ENCODE peak calls at places on chromosomes 3 and 15, in six cellular contexts. One of them, this sample, is unnamed.

GRCh38 chr3:169246158-169246557 is 417.4 kb downstream of the MECOM start:
- DNase-seq in frontal cortex: no peak
- DNase-seq in COR-L47: no peak
- DNase-seq in GM10248: no peak
- DNase-seq in GM03348: no peak
- DNase-seq in HTR-8/SVneo: no peak
- DNase-seq in this sample: no peak

GRCh38 chr15:27872355-27872754 is 226.8 kb downstream of the OCA2 start:
- DNase-seq in COR-L47: no peak
- DNase-seq in GM03348: no peak
- DNase-seq in GM10248: no peak
- DNase-seq in frontal cortex: no peak
- DNase-seq in HTR-8/SVneo: no peak
- DNase-seq in this sample: no peak

GRCh38 chr3:162022931-162023330 is 526.3 kb downstream of the OTOL1 start:
- DNase-seq in COR-L47: peak; percentile 20
- DNase-seq in GM03348: no peak
- DNase-seq in HTR-8/SVneo: no peak
- DNase-seq in frontal cortex: no peak
- DNase-seq in GM10248: no peak
- DNase-seq in this sample: no peak

GRCh38 chr3:44318929-44319328 is 19.6 kb upstream of the TCAIM start:
- DNase-seq in frontal cortex: no peak
- DNase-seq in GM03348: no peak
- DNase-seq in COR-L47: no peak
- DNase-seq in GM10248: no peak
- DNase-seq in HTR-8/SVneo: no peak
- DNase-seq in this sample: no peak

GRCh38 chr15:59484399-59484798 is 46.4 kb downstream of the FAM81A start:
- DNase-seq in frontal cortex: no peak
- DNase-seq in COR-L47: no peak
- DNase-seq in HTR-8/SVneo: no peak
- DNase-seq in GM03348: no peak
- DNase-seq in GM10248: no peak
- DNase-seq in this sample: no peak

GRCh38 chr3:134485075-134485536 is 679 bp downstream of the ANAPC13 start:
- DNase-seq in HTR-8/SVneo: no peak
- DNase-seq in GM03348: peak; percentile 19
- DNase-seq in GM10248: no peak
- DNase-seq in frontal cortex: peak; percentile 32
- DNase-seq in COR-L47: peak; percentile 53
- DNase-seq in this sample: peak; percentile 39

GRCh38 chr3:133575121-133575520 is 1.6 kb downstream of the CDV3 start:
- DNase-seq in HTR-8/SVneo: no peak
- DNase-seq in COR-L47: no peak
- DNase-seq in frontal cortex: no peak
- DNase-seq in GM10248: no peak
- DNase-seq in GM03348: no peak
- DNase-seq in this sample: no peak

GRCh38 chr3:170602556-170602955 is 16.7 kb upstream of the SLC7A14 start:
- DNase-seq in GM10248: no peak
- DNase-seq in GM03348: no peak
- DNase-seq in COR-L47: no peak
- DNase-seq in frontal cortex: no peak
- DNase-seq in HTR-8/SVneo: no peak
- DNase-seq in this sample: no peak

GRCh38 chr15:70341566-70341965 is 243.8 kb upstream of the TLE3 start:
- DNase-seq in frontal cortex: no peak
- DNase-seq in HTR-8/SVneo: no peak
- DNase-seq in COR-L47: no peak
- DNase-seq in GM10248: no peak
- DNase-seq in GM03348: no peak
- DNase-seq in this sample: no peak

GRCh38 chr3:169771651-169772529 is 1.3 kb upstream of the MYNN start:
- DNase-seq in COR-L47: peak; percentile 90
- DNase-seq in GM10248: no peak
- DNase-seq in GM03348: peak; percentile 13
- DNase-seq in frontal cortex: peak; percentile 22
- DNase-seq in HTR-8/SVneo: no peak
- DNase-seq in this sample: peak; percentile 75

GRCh38 chr3:11556851-11557644 is 86.7 kb downstream of the VGLL4 start:
- DNase-seq in HTR-8/SVneo: no peak
- DNase-seq in COR-L47: no peak
- DNase-seq in frontal cortex: no peak
- DNase-seq in GM10248: no peak
- DNase-seq in GM03348: peak; percentile 82
- DNase-seq in this sample: no peak

GRCh38 chr3:18194431-18194830 is 230.7 kb downstream of the SATB1 start:
- DNase-seq in HTR-8/SVneo: no peak
- DNase-seq in COR-L47: no peak
- DNase-seq in frontal cortex: no peak
- DNase-seq in GM03348: no peak
- DNase-seq in GM10248: no peak
- DNase-seq in this sample: no peak

GRCh38 chr3:71130516-71131384 is 452.8 kb downstream of the FOXP1 start:
- DNase-seq in COR-L47: peak; percentile 33
- DNase-seq in HTR-8/SVneo: peak; percentile 35
- DNase-seq in GM03348: peak; percentile 73
- DNase-seq in GM10248: peak; percentile 17
- DNase-seq in frontal cortex: no peak
- DNase-seq in this sample: peak; percentile 66

GRCh38 chr15:60865507-60865906 is 363.6 kb downstream of the RORA start:
- DNase-seq in GM03348: peak; percentile 58
- DNase-seq in COR-L47: no peak
- DNase-seq in frontal cortex: no peak
- DNase-seq in GM10248: no peak
- DNase-seq in HTR-8/SVneo: no peak
- DNase-seq in this sample: no peak

GRCh38 chr3:152331018-152331541 is 62.4 kb downstream of the MBNL1 start:
- DNase-seq in frontal cortex: no peak
- DNase-seq in HTR-8/SVneo: peak; percentile 17
- DNase-seq in COR-L47: no peak
- DNase-seq in GM03348: peak; percentile 46
- DNase-seq in GM10248: no peak
- DNase-seq in this sample: peak; percentile 19

GRCh38 chr3:119937229-119937628 is 155.3 kb downstream of the NR1I2 start:
- DNase-seq in GM03348: no peak
- DNase-seq in frontal cortex: no peak
- DNase-seq in HTR-8/SVneo: no peak
- DNase-seq in COR-L47: no peak
- DNase-seq in GM10248: peak; percentile 53
- DNase-seq in this sample: peak; percentile 14

GRCh38 chr3:11312139-11312538 is 39.9 kb downstream of the ATG7 start:
- DNase-seq in GM03348: no peak
- DNase-seq in COR-L47: no peak
- DNase-seq in GM10248: no peak
- DNase-seq in frontal cortex: no peak
- DNase-seq in HTR-8/SVneo: no peak
- DNase-seq in this sample: no peak

GRCh38 chr15:54840999-54841398 is 355.7 kb downstream of the RSL24D1 start:
- DNase-seq in frontal cortex: no peak
- DNase-seq in GM10248: no peak
- DNase-seq in HTR-8/SVneo: no peak
- DNase-seq in GM03348: no peak
- DNase-seq in COR-L47: no peak
- DNase-seq in this sample: no peak

GRCh38 chr3:161567962-161568361 is 71.4 kb downstream of the OTOL1 start:
- DNase-seq in COR-L47: no peak
- DNase-seq in frontal cortex: no peak
- DNase-seq in GM10248: no peak
- DNase-seq in HTR-8/SVneo: no peak
- DNase-seq in GM03348: peak; percentile 73
- DNase-seq in this sample: no peak

GRCh38 chr15:64930778-64931240 is 19.1 kb downstream of the ANKDD1A start:
- DNase-seq in GM03348: no peak
- DNase-seq in frontal cortex: no peak
- DNase-seq in GM10248: no peak
- DNase-seq in COR-L47: no peak
- DNase-seq in HTR-8/SVneo: peak; percentile 57
- DNase-seq in this sample: no peak

GRCh38 chr15:95208988-95209387 is 977.6 kb downstream of the MCTP2 start:
- DNase-seq in GM03348: peak; percentile 3
- DNase-seq in HTR-8/SVneo: no peak
- DNase-seq in frontal cortex: no peak
- DNase-seq in COR-L47: no peak
- DNase-seq in GM10248: no peak
- DNase-seq in this sample: no peak

GRCh38 chr3:120506828-120507774 is 56.3 kb upstream of the FSTL1 start:
- DNase-seq in COR-L47: no peak
- DNase-seq in HTR-8/SVneo: peak; percentile 49
- DNase-seq in frontal cortex: no peak
- DNase-seq in GM10248: peak; percentile 11
- DNase-seq in GM03348: peak; percentile 71
- DNase-seq in this sample: peak; percentile 47

GRCh38 chr3:119145500-119146167 is at the start of gene TEX55:
- DNase-seq in GM03348: peak; percentile 87
- DNase-seq in COR-L47: peak; percentile 59
- DNase-seq in HTR-8/SVneo: peak; percentile 64
- DNase-seq in GM10248: peak; percentile 63
- DNase-seq in frontal cortex: peak; percentile 35
- DNase-seq in this sample: peak; percentile 36

GRCh38 chr15:80777836-80778620 is 1.1 kb upstream of the CEMIP start:
- DNase-seq in HTR-8/SVneo: no peak
- DNase-seq in frontal cortex: no peak
- DNase-seq in GM10248: no peak
- DNase-seq in GM03348: no peak
- DNase-seq in COR-L47: no peak
- DNase-seq in this sample: no peak

GRCh38 chr3:159897331-159898075 is 91.1 kb upstream of the IL12A start:
- DNase-seq in frontal cortex: no peak
- DNase-seq in COR-L47: no peak
- DNase-seq in HTR-8/SVneo: no peak
- DNase-seq in GM03348: peak; percentile 63
- DNase-seq in GM10248: no peak
- DNase-seq in this sample: no peak

GRCh38 chr15:58475573-58476524 is 44.1 kb downstream of the LIPC start:
- DNase-seq in GM10248: no peak
- DNase-seq in HTR-8/SVneo: no peak
- DNase-seq in COR-L47: peak; percentile 70
- DNase-seq in GM03348: peak; percentile 78
- DNase-seq in frontal cortex: no peak
- DNase-seq in this sample: no peak

GRCh38 chr3:192433704-192434103 is 293.6 kb downstream of the FGF12 start:
- DNase-seq in HTR-8/SVneo: no peak
- DNase-seq in GM10248: no peak
- DNase-seq in frontal cortex: no peak
- DNase-seq in GM03348: no peak
- DNase-seq in COR-L47: no peak
- DNase-seq in this sample: peak; percentile 79

GRCh38 chr3:30486386-30486785 is 120.0 kb upstream of the TGFBR2 start:
- DNase-seq in COR-L47: no peak
- DNase-seq in HTR-8/SVneo: no peak
- DNase-seq in frontal cortex: no peak
- DNase-seq in GM10248: no peak
- DNase-seq in GM03348: no peak
- DNase-seq in this sample: no peak

GRCh38 chr3:134772591-134772990 is 22.5 kb upstream of the EPHB1 start:
- DNase-seq in GM10248: no peak
- DNase-seq in frontal cortex: no peak
- DNase-seq in COR-L47: no peak
- DNase-seq in HTR-8/SVneo: no peak
- DNase-seq in GM03348: no peak
- DNase-seq in this sample: no peak

GRCh38 chr3:97793415-97794019 is 28.3 kb upstream of the CRYBG3 start:
- DNase-seq in frontal cortex: peak; percentile 16
- DNase-seq in HTR-8/SVneo: peak; percentile 22
- DNase-seq in GM10248: peak; percentile 18
- DNase-seq in COR-L47: peak; percentile 47
- DNase-seq in GM03348: peak; percentile 52
- DNase-seq in this sample: peak; percentile 52

GRCh38 chr3:100966049-100966471 is 27.2 kb downstream of the ABI3BP start:
- DNase-seq in COR-L47: no peak
- DNase-seq in HTR-8/SVneo: no peak
- DNase-seq in GM03348: no peak
- DNase-seq in GM10248: no peak
- DNase-seq in frontal cortex: no peak
- DNase-seq in this sample: no peak

GRCh38 chr15:43274136-43274535 is 7.4 kb upstream of the TGM5 start:
- DNase-seq in frontal cortex: no peak
- DNase-seq in GM10248: no peak
- DNase-seq in GM03348: no peak
- DNase-seq in HTR-8/SVneo: no peak
- DNase-seq in COR-L47: no peak
- DNase-seq in this sample: no peak

GRCh38 chr3:113898892-113899291 is 48.9 kb upstream of the ZDHHC23 start:
- DNase-seq in COR-L47: no peak
- DNase-seq in GM10248: no peak
- DNase-seq in GM03348: peak; percentile 41
- DNase-seq in HTR-8/SVneo: no peak
- DNase-seq in frontal cortex: no peak
- DNase-seq in this sample: no peak

GRCh38 chr15:29278436-29279099 is 8.9 kb upstream of the NSMCE3 start:
- DNase-seq in frontal cortex: no peak
- DNase-seq in HTR-8/SVneo: peak; percentile 22
- DNase-seq in GM10248: no peak
- DNase-seq in GM03348: peak; percentile 75
- DNase-seq in COR-L47: no peak
- DNase-seq in this sample: peak; percentile 74

GRCh38 chr3:95333826-95334225 is 1271.0 kb downstream of the NSUN3 start:
- DNase-seq in frontal cortex: no peak
- DNase-seq in COR-L47: no peak
- DNase-seq in GM03348: no peak
- DNase-seq in HTR-8/SVneo: no peak
- DNase-seq in GM10248: no peak
- DNase-seq in this sample: no peak

GRCh38 chr3:71397046-71397445 is 186.5 kb downstream of the FOXP1 start:
- DNase-seq in COR-L47: no peak
- DNase-seq in HTR-8/SVneo: peak; percentile 15
- DNase-seq in frontal cortex: no peak
- DNase-seq in GM10248: no peak
- DNase-seq in GM03348: peak; percentile 25
- DNase-seq in this sample: peak; percentile 56